ENCODE peak calls at places on chromosomes 16 and 17, in five cellular contexts. M is GM03348, U is T follicular helper cell, W is mucosa of descending colon, L is GM10248. E is an unnamed sample.

GRCh38 chr16:2095918-2096582 is 39.6 kb downstream of the PKD1 start:
- DNase-seq in M (peak; percentile 3), U (no peak), W (no peak), L (no peak), E (no peak)

GRCh38 chr16:11650641-11651591 is 17.3 kb upstream of the SNN start:
- DNase-seq in M (no peak), U (no peak), W (no peak), L (no peak), E (no peak)

GRCh38 chr16:11085025-11085485 is 140.7 kb downstream of the CLEC16A start:
- DNase-seq in M (no peak), U (no peak), W (no peak), L (no peak), E (no peak)

GRCh38 chr16:49353650-49354049 is 20.0 kb upstream of the C16orf78 start:
- DNase-seq in M (no peak), U (no peak), W (no peak), L (no peak), E (no peak)

GRCh38 chr16:87604572-87605135 is 2.3 kb downstream of the JPH3 start:
- DNase-seq in M (no peak), U (no peak), W (peak; percentile 30), L (no peak), E (no peak)

GRCh38 chr17:33671493-33671892 is 378.4 kb upstream of the ASIC2 start:
- DNase-seq in M (no peak), U (no peak), W (no peak), L (no peak), E (no peak)

GRCh38 chr17:81116704-81117103 is 48.6 kb upstream of the PVALEF start:
- DNase-seq in M (no peak), U (no peak), W (no peak), L (no peak), E (no peak)

GRCh38 chr16:17194190-17194780 is 276.5 kb downstream of the XYLT1 start:
- DNase-seq in M (peak; percentile 74), U (peak; percentile 20), W (peak; percentile 60), L (peak; percentile 52), E (peak; percentile 12)

GRCh38 chr16:11089504-11090124 is 145.2 kb downstream of the CLEC16A start:
- DNase-seq in M (no peak), U (no peak), W (peak; percentile 76), L (no peak), E (no peak)

GRCh38 chr17:53722407-53722806 is 100.3 kb upstream of the KIF2B start:
- DNase-seq in M (peak; percentile 88), U (no peak), W (no peak), L (no peak), E (no peak)

GRCh38 chr16:4463522-4464163 is 10.8 kb downstream of the NMRAL1 start:
- DNase-seq in M (no peak), U (no peak), W (no peak), L (no peak), E (no peak)

GRCh38 chr16:81495321-81496234 is 51.0 kb downstream of the CMIP start:
- DNase-seq in M (no peak), U (no peak), W (peak; percentile 71), L (no peak), E (no peak)

GRCh38 chr16:68076560-68076959 is 8.6 kb upstream of the NFATC3 start:
- DNase-seq in M (no peak), U (no peak), W (no peak), L (no peak), E (no peak)

GRCh38 chr17:979211-979538 is 401 bp downstream of the NXN start:
- DNase-seq in M (peak; percentile 69), U (no peak), W (peak; percentile 63), L (no peak), E (no peak)

GRCh38 chr16:11208916-11209665 is 46.9 kb downstream of the SOCS1 start:
- DNase-seq in M (no peak), U (no peak), W (no peak), L (no peak), E (no peak)

GRCh38 chr16:12409700-12410099 is 394.0 kb downstream of the CPPED1 start:
- DNase-seq in M (no peak), U (no peak), W (no peak), L (no peak), E (no peak)

GRCh38 chr17:29927546-29927945 is 2.5 kb downstream of the SSH2 start:
- DNase-seq in M (no peak), U (no peak), W (no peak), L (no peak), E (no peak)

GRCh38 chr17:77282524-77283515 is 142.1 kb downstream of the SEC14L1 start:
- DNase-seq in M (no peak), U (no peak), W (peak; percentile 78), L (peak; percentile 51), E (peak; percentile 6)

GRCh38 chr16:57151369-57151768 is 34.5 kb downstream of the PSME3IP1 start:
- DNase-seq in M (no peak), U (no peak), W (no peak), L (no peak), E (no peak)

GRCh38 chr17:38330941-38331411 is 12.8 kb downstream of the GPR179 start:
- DNase-seq in M (no peak), U (no peak), W (no peak), L (no peak), E (no peak)

GRCh38 chr17:45227101-45227591 is 5.5 kb downstream of the FMNL1 start:
- DNase-seq in M (no peak), U (no peak), W (peak; percentile 67), L (peak; percentile 66), E (no peak)

GRCh38 chr17:2174471-2175293 is 119.8 kb downstream of the HIC1 start:
- DNase-seq in M (peak; percentile 67), U (no peak), W (peak; percentile 69), L (no peak), E (no peak)

GRCh38 chr17:73231363-73231762 is 30.3 kb downstream of the CPSF4L start:
- DNase-seq in M (peak; percentile 38), U (no peak), W (no peak), L (no peak), E (no peak)

GRCh38 chr16:87780385-87780989 is 14.7 kb upstream of the KLHDC4 start:
- DNase-seq in M (peak; percentile 47), U (no peak), W (peak; percentile 65), L (peak; percentile 59), E (peak; percentile 46)

GRCh38 chr16:1298406-1298805 is 11.0 kb upstream of the UBE2I start:
- DNase-seq in M (no peak), U (no peak), W (peak; percentile 29), L (no peak), E (no peak)

GRCh38 chr17:8445536-8445935 is 9.9 kb downstream of the NDEL1 start:
- DNase-seq in M (no peak), U (no peak), W (no peak), L (no peak), E (no peak)

GRCh38 chr17:82734987-82735866 is at the start of gene FN3K:
- DNase-seq in M (peak; percentile 89), U (peak; percentile 35), W (peak; percentile 77), L (no peak), E (no peak)

E was measured in T-helper 22 cell.